ENCODE peak calls at places on chromosome 9, in eight cellular contexts. F is Right ventricle myocardium superior; K is lung microvascular endothelial cell; W is AML-193; H is RPMI7951; C is SHP77 treated with DMSO at 0.1 percent for 48 hours; J is breast epithelium; M is effector CD4-positive, alpha-beta T cell. T is an unnamed sample.

GRCh38 chr9:17057729-17058128 is 77.1 kb upstream of the CNTLN start:
- DNase-seq in F (no peak), K (no peak), W (no peak), H (no peak), C (no peak), J (no peak), M (no peak), T (no peak)

GRCh38 chr9:113536166-113536482 is 72.6 kb downstream of the RGS3 start:
- DNase-seq in F (no peak), K (no peak), W (no peak), H (no peak), C (no peak), J (no peak), M (no peak), T (no peak)

GRCh38 chr9:109417054-109417453 is 81.1 kb downstream of the PTPN3 start:
- DNase-seq in F (no peak), K (no peak), W (no peak), H (no peak), C (no peak), J (no peak), M (no peak), T (no peak)

GRCh38 chr9:115591584-115591984 is 473.6 kb upstream of the TNC start:
- DNase-seq in F (peak), K (peak), W (peak), H (peak), C (peak), J (no peak), M (no peak), T (peak)

GRCh38 chr9:124661184-124661755 is 109.8 kb downstream of the NR6A1 start:
- DNase-seq in F (no peak), K (no peak), W (peak), H (peak), C (no peak), J (no peak), M (no peak), T (no peak)

GRCh38 chr9:86075132-86075807 is 24.1 kb downstream of the GOLM1 start:
- DNase-seq in F (no peak), K (no peak), W (no peak), H (no peak), C (no peak), J (no peak), M (no peak), T (no peak)

GRCh38 chr9:83646500-83647239 is 23.7 kb downstream of the IDNK start:
- DNase-seq in F (no peak), K (no peak), W (no peak), H (no peak), C (no peak), J (no peak), M (no peak), T (no peak)

GRCh38 chr9:135147473-135147805 is 60.0 kb downstream of the OLFM1 start:
- DNase-seq in F (no peak), K (no peak), W (no peak), H (no peak), C (no peak), J (no peak), M (no peak), T (no peak)

GRCh38 chr9:103625161-103625804 is 468.8 kb upstream of the SMC2 start:
- DNase-seq in F (no peak), K (no peak), W (no peak), H (no peak), C (no peak), J (no peak), M (no peak), T (no peak)

GRCh38 chr9:114093761-114094505 is 5.2 kb downstream of the KIF12 start:
- DNase-seq in F (no peak), K (no peak), W (no peak), H (no peak), C (no peak), J (no peak), M (no peak), T (no peak)

GRCh38 chr9:86578722-86579121 is 224.5 kb upstream of the TUT7 start:
- DNase-seq in F (no peak), K (no peak), W (no peak), H (no peak), C (no peak), J (no peak), M (no peak), T (no peak)

GRCh38 chr9:89606049-89606481 is 1.3 kb downstream of the GADD45G start:
- DNase-seq in F (peak), K (peak), W (peak), H (peak), C (no peak), J (peak), M (peak), T (peak)

GRCh38 chr9:35756743-35757526 is 2.9 kb upstream of the MSMP start:
- DNase-seq in F (peak), K (peak), W (peak), H (peak), C (no peak), J (peak), M (peak), T (no peak)

GRCh38 chr9:105413486-105414068 is 34.3 kb upstream of the FSD1L start:
- DNase-seq in F (no peak), K (peak), W (peak), H (peak), C (peak), J (no peak), M (no peak), T (no peak)

GRCh38 chr9:72211047-72211446 is 61.8 kb downstream of the GDA start:
- DNase-seq in F (no peak), K (no peak), W (no peak), H (no peak), C (no peak), J (no peak), M (no peak), T (no peak)

GRCh38 chr9:84140535-84141101 is 160.0 kb downstream of the RMI1 start:
- DNase-seq in F (peak), K (no peak), W (no peak), H (no peak), C (no peak), J (no peak), M (no peak), T (peak)

GRCh38 chr9:131737426-131737825 is 2.5 kb downstream of the RAPGEF1 start:
- DNase-seq in F (no peak), K (no peak), W (no peak), H (no peak), C (no peak), J (no peak), M (no peak), T (no peak)

GRCh38 chr9:6414291-6414690 is 1.3 kb downstream of the UHRF2 start:
- DNase-seq in F (no peak), K (peak), W (no peak), H (peak), C (no peak), J (no peak), M (no peak), T (no peak)

GRCh38 chr9:135156525-135157510 is 69.3 kb downstream of the OLFM1 start:
- DNase-seq in F (peak), K (peak), W (no peak), H (peak), C (no peak), J (peak), M (no peak), T (no peak)

GRCh38 chr9:34685591-34685990 is 5.5 kb downstream of the CCL19 start:
- DNase-seq in F (no peak), K (no peak), W (no peak), H (no peak), C (no peak), J (no peak), M (no peak), T (no peak)

GRCh38 chr9:89408628-89409101 is 89.2 kb downstream of the SEMA4D start:
- DNase-seq in F (no peak), K (no peak), W (peak), H (no peak), C (no peak), J (no peak), M (peak), T (no peak)

GRCh38 chr9:28051559-28051958 is 478.3 kb upstream of the C9orf72 start:
- DNase-seq in F (no peak), K (no peak), W (no peak), H (no peak), C (no peak), J (no peak), M (no peak), T (no peak)

GRCh38 chr9:91802391-91802790 is 147.6 kb downstream of the ROR2 start:
- DNase-seq in F (no peak), K (no peak), W (no peak), H (no peak), C (no peak), J (peak), M (no peak), T (no peak)

GRCh38 chr9:136742640-136743391 is at the start of gene LCN10:
- DNase-seq in F (no peak), K (no peak), W (no peak), H (no peak), C (no peak), J (no peak), M (no peak), T (no peak)

GRCh38 chr9:23621166-23621565 is 204.9 kb downstream of the ELAVL2 start:
- DNase-seq in F (no peak), K (no peak), W (no peak), H (peak), C (no peak), J (no peak), M (no peak), T (no peak)

GRCh38 chr9:117414906-117415583 is at the start of gene ASTN2:
- DNase-seq in F (no peak), K (peak), W (no peak), H (no peak), C (no peak), J (no peak), M (no peak), T (no peak)

GRCh38 chr9:83933804-83934203 is 12.6 kb upstream of the KIF27 start:
- DNase-seq in F (no peak), K (peak), W (no peak), H (peak), C (no peak), J (no peak), M (no peak), T (no peak)

GRCh38 chr9:134591082-134591571 is 50.5 kb upstream of the COL5A1 start:
- DNase-seq in F (no peak), K (no peak), W (no peak), H (peak), C (no peak), J (no peak), M (no peak), T (no peak)

GRCh38 chr9:108759835-108760234 is 96.0 kb downstream of the ACTL7B start:
- DNase-seq in F (no peak), K (no peak), W (no peak), H (no peak), C (no peak), J (no peak), M (no peak), T (no peak)

GRCh38 chr9:77953590-77953989 is 78.0 kb downstream of the GNAQ start:
- DNase-seq in F (no peak), K (no peak), W (peak), H (no peak), C (peak), J (no peak), M (no peak), T (no peak)

T was measured in lower leg skin.